ENCODE peak calls at places on chromosomes 13 and 19, in five cellular contexts. One of them, this sample, is unnamed.

GRCh38 chr13:65336916-65337315 is 1893.2 kb downstream of the PCDH9 start:
- DNase-seq in suprapubic skin: no peak
- DNase-seq in left lung: no peak
- DNase-seq in cardiac fibroblast: no peak
- DNase-seq in heart right ventricle: no peak
- DNase-seq in this sample: no peak

GRCh38 chr13:46577656-46578589 is 25.0 kb downstream of the LRCH1 start:
- DNase-seq in cardiac fibroblast: no peak
- DNase-seq in heart right ventricle: no peak
- DNase-seq in suprapubic skin: no peak
- DNase-seq in left lung: no peak
- DNase-seq in this sample: no peak

GRCh38 chr13:41652735-41653361 is 195.5 kb downstream of the RGCC start:
- DNase-seq in left lung: no peak
- DNase-seq in heart right ventricle: no peak
- DNase-seq in suprapubic skin: no peak
- DNase-seq in cardiac fibroblast: peak
- DNase-seq in this sample: no peak

GRCh38 chr19:4582112-4582553 is 22.6 kb upstream of the SEMA6B start:
- DNase-seq in heart right ventricle: no peak
- DNase-seq in left lung: no peak
- DNase-seq in suprapubic skin: no peak
- DNase-seq in cardiac fibroblast: no peak
- DNase-seq in this sample: no peak

GRCh38 chr13:32311188-32311897 is 3.8 kb downstream of the ZAR1L start:
- DNase-seq in left lung: peak
- DNase-seq in heart right ventricle: peak
- DNase-seq in suprapubic skin: no peak
- DNase-seq in cardiac fibroblast: no peak
- DNase-seq in this sample: no peak

GRCh38 chr19:54252243-54252642 is 4.8 kb downstream of the LILRB5 start:
- DNase-seq in suprapubic skin: peak
- DNase-seq in cardiac fibroblast: no peak
- DNase-seq in left lung: no peak
- DNase-seq in heart right ventricle: no peak
- DNase-seq in this sample: no peak

GRCh38 chr19:47122359-47123335 is 8.0 kb upstream of the SAE1 start:
- DNase-seq in left lung: peak
- DNase-seq in heart right ventricle: no peak
- DNase-seq in cardiac fibroblast: peak
- DNase-seq in suprapubic skin: no peak
- DNase-seq in this sample: no peak

GRCh38 chr13:35046587-35046986 is 104.5 kb downstream of the NBEA start:
- DNase-seq in suprapubic skin: no peak
- DNase-seq in left lung: no peak
- DNase-seq in cardiac fibroblast: no peak
- DNase-seq in heart right ventricle: no peak
- DNase-seq in this sample: no peak

GRCh38 chr19:54172764-54173699 is at the start of gene TMC4:
- DNase-seq in heart right ventricle: no peak
- DNase-seq in left lung: peak
- DNase-seq in cardiac fibroblast: no peak
- DNase-seq in suprapubic skin: no peak
- DNase-seq in this sample: peak

GRCh38 chr19:45952691-45953505 is 20.8 kb downstream of the NOVA2 start:
- DNase-seq in cardiac fibroblast: peak
- DNase-seq in suprapubic skin: no peak
- DNase-seq in left lung: no peak
- DNase-seq in heart right ventricle: peak
- DNase-seq in this sample: no peak

GRCh38 chr19:30696514-30696913 is 324.3 kb downstream of the ZNF536 start:
- DNase-seq in left lung: no peak
- DNase-seq in suprapubic skin: peak
- DNase-seq in cardiac fibroblast: no peak
- DNase-seq in heart right ventricle: no peak
- DNase-seq in this sample: no peak

GRCh38 chr13:33283195-33283910 is 2.2 kb downstream of the STARD13 start:
- DNase-seq in cardiac fibroblast: peak
- DNase-seq in suprapubic skin: no peak
- DNase-seq in heart right ventricle: no peak
- DNase-seq in left lung: no peak
- DNase-seq in this sample: no peak

GRCh38 chr19:383922-384800 is 24.8 kb downstream of the C2CD4C start:
- DNase-seq in suprapubic skin: peak
- DNase-seq in heart right ventricle: peak
- DNase-seq in left lung: no peak
- DNase-seq in cardiac fibroblast: no peak
- DNase-seq in this sample: peak

GRCh38 chr19:6691342-6691741 is 21.4 kb upstream of the TNFSF14 start:
- DNase-seq in left lung: no peak
- DNase-seq in heart right ventricle: no peak
- DNase-seq in suprapubic skin: no peak
- DNase-seq in cardiac fibroblast: no peak
- DNase-seq in this sample: no peak

GRCh38 chr19:7376151-7376852 is 27.6 kb downstream of the ARHGEF18 start:
- DNase-seq in cardiac fibroblast: no peak
- DNase-seq in suprapubic skin: no peak
- DNase-seq in left lung: no peak
- DNase-seq in heart right ventricle: no peak
- DNase-seq in this sample: no peak

DNA sequence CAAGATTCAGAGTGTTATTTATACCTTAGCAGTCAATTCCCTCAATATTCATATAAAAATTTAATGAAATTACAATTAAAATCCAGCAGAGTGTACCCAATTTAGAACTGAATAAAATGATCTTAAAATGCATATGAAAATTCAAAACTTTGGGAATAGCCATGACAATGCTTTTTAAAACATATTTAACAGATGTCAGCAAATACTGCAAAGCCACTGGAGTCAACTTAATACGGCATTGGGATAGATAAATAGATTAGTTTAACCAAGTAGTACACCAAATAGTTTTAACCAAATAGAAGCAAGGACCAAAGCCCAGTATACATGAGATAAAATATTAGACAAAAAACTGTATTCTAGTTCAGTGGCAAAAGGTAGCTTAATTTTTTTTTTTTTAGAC is 79.8 kb downstream of the TNFSF13B start:
- DNase-seq in cardiac fibroblast: no peak
- DNase-seq in left lung: no peak
- DNase-seq in heart right ventricle: no peak
- DNase-seq in suprapubic skin: no peak
- DNase-seq in this sample: no peak
- H3K4me3 ChIP-seq in cardiac fibroblast: no peak
- H3K4me3 ChIP-seq in left lung: no peak
- H3K4me3 ChIP-seq in heart right ventricle: no peak
- H3K4me3 ChIP-seq in suprapubic skin: no peak
- H3K4me3 ChIP-seq in this sample: no peak

GRCh38 chr19:10274589-10274988 is 3.7 kb downstream of the ICAM1 start:
- DNase-seq in suprapubic skin: no peak
- DNase-seq in heart right ventricle: no peak
- DNase-seq in left lung: no peak
- DNase-seq in cardiac fibroblast: no peak
- DNase-seq in this sample: no peak
- H3K4me3 ChIP-seq in suprapubic skin: no peak
- H3K4me3 ChIP-seq in heart right ventricle: no peak
- H3K4me3 ChIP-seq in left lung: peak
- H3K4me3 ChIP-seq in cardiac fibroblast: no peak
- H3K4me3 ChIP-seq in this sample: peak

DNA sequence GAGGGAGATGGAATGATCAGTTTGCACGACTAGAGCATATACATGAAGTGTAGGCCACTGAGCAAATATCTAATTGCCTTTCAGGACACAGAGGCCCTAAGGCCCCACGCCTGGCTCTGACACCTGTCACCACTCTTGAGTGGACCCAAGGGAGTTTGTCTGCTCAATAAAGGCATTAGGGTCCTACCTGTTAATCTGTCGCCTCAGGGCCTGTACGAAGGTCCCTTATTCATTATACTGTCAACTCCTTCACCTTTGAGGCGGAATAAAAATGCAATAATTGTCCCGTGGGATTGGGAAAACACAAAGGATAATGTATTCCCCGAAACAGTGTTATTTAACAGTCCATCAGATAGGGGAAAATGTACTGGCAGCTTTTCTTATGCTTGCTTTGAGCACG is 161.9 kb upstream of the SERP2 start:
- DNase-seq in suprapubic skin: no peak
- DNase-seq in cardiac fibroblast: no peak
- DNase-seq in heart right ventricle: no peak
- DNase-seq in left lung: no peak
- DNase-seq in this sample: no peak
- H3K4me3 ChIP-seq in suprapubic skin: no peak
- H3K4me3 ChIP-seq in cardiac fibroblast: no peak
- H3K4me3 ChIP-seq in heart right ventricle: no peak
- H3K4me3 ChIP-seq in left lung: no peak
- H3K4me3 ChIP-seq in this sample: no peak

DNA sequence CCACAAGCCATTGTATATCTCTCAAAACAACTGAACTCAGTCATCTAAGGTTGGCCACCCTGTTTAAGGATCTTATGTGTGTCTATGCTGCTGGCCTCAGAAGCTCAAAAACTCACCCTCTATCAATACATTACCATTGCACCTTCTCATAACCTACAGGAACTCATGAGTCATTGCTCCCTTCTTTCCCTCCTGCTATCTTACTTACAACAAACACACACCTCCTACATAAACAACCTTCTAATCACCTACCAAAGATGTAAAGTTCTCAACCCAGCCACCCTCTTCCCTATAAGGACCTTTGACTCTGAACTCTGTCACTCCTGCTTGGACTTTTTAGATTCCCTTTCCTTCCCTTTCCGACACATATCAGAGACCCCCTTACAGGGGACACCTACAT is 13.3 kb upstream of the ZSCAN4 start:
- DNase-seq in suprapubic skin: no peak
- DNase-seq in cardiac fibroblast: no peak
- DNase-seq in left lung: no peak
- DNase-seq in heart right ventricle: no peak
- DNase-seq in this sample: no peak
- H3K4me3 ChIP-seq in suprapubic skin: no peak
- H3K4me3 ChIP-seq in cardiac fibroblast: no peak
- H3K4me3 ChIP-seq in left lung: no peak
- H3K4me3 ChIP-seq in heart right ventricle: no peak
- H3K4me3 ChIP-seq in this sample: no peak

DNA sequence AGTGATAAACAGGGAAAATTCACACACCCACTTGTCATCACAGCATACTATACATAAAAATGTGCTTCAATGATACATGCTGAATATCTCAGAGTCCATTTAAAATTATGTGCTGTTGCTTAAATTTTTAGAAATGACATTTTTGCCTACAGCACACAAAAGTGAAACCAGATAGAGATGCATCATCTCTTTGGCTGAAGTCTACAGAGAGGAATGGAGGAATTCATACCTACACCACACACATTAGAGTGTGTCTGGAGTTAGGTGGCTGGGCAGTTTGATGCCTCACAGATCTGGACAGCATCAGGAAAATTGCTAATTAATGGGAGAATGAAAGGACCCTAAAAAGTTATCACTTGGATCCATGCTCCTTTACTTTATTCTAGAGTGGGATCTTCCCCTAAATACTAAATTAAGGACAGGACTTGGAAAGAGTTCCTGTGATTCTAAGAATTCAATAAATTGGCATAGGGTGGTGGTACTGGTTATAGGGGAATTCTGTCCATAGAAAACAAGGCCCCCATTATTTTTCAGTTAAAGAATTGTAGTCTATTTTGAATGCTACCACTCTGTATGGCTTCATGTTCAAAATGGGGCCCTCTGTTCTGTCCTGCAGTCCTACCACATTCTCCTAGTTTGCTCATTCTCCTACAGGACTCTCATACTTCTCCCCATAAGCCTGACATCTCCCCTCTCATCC is 41.3 kb downstream of the RCBTB2 start:
- DNase-seq in cardiac fibroblast: peak
- DNase-seq in heart right ventricle: no peak
- DNase-seq in suprapubic skin: no peak
- DNase-seq in left lung: no peak
- DNase-seq in this sample: no peak
- H3K4me3 ChIP-seq in cardiac fibroblast: peak
- H3K4me3 ChIP-seq in heart right ventricle: no peak
- H3K4me3 ChIP-seq in suprapubic skin: no peak
- H3K4me3 ChIP-seq in left lung: peak
- H3K4me3 ChIP-seq in this sample: peak

DNA sequence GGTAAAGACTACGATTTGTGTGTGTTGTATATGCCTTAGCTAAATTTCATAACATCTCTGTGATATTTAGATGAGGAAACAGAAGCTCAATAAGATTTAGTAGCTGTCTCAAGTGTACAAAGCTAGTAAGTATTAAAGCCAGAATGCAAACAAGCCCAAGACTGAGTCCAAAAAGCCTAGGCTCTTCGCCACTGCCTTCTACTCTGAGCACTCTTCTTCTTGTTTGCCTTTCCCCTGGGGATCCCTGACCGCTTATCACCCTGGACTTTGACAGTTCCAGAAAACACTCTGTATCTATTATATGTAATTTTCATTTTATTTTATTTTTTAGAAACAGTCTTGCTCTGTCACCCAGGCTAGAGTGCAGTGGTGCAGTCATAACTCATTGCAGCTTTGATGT is 5.8 kb downstream of the TM9SF2 start:
- DNase-seq in cardiac fibroblast: no peak
- DNase-seq in heart right ventricle: no peak
- DNase-seq in suprapubic skin: no peak
- DNase-seq in left lung: no peak
- DNase-seq in this sample: no peak
- H3K4me3 ChIP-seq in cardiac fibroblast: no peak
- H3K4me3 ChIP-seq in heart right ventricle: no peak
- H3K4me3 ChIP-seq in suprapubic skin: no peak
- H3K4me3 ChIP-seq in left lung: no peak
- H3K4me3 ChIP-seq in this sample: no peak